ENCODE peak calls at places on chromosomes 13 and 19, in six cellular contexts. One of them, this sample, is unnamed.

GRCh38 chr19:32519023-32519422 is 62.0 kb upstream of the PDCD5 start:
- DNase-seq in stimulated activated CD4-positive, alpha-beta T cell treated with anti-CD3 and anti-CD28 coated beads, Interleukin-15, amount 100 ng/mL, for 48 hours: no peak
- DNase-seq in GM10248: no peak
- DNase-seq in neural progenitor cell: no peak
- DNase-seq in Right ventricle myocardium superior: no peak
- DNase-seq in GM06990: no peak
- DNase-seq in this sample: no peak

GRCh38 chr13:94707400-94708021 is 4.8 kb downstream of the SOX21 start:
- DNase-seq in stimulated activated CD4-positive, alpha-beta T cell treated with anti-CD3 and anti-CD28 coated beads, Interleukin-15, amount 100 ng/mL, for 48 hours: no peak
- DNase-seq in GM10248: no peak
- DNase-seq in neural progenitor cell: peak
- DNase-seq in Right ventricle myocardium superior: no peak
- DNase-seq in GM06990: no peak
- DNase-seq in this sample: no peak

GRCh38 chr19:29942404-29943261 is 594 bp downstream of the URI1 start:
- DNase-seq in stimulated activated CD4-positive, alpha-beta T cell treated with anti-CD3 and anti-CD28 coated beads, Interleukin-15, amount 100 ng/mL, for 48 hours: peak
- DNase-seq in GM10248: peak
- DNase-seq in neural progenitor cell: peak
- DNase-seq in Right ventricle myocardium superior: peak
- DNase-seq in GM06990: peak
- DNase-seq in this sample: peak

GRCh38 chr19:31589109-31589508 is 239.9 kb upstream of the TSHZ3 start:
- DNase-seq in stimulated activated CD4-positive, alpha-beta T cell treated with anti-CD3 and anti-CD28 coated beads, Interleukin-15, amount 100 ng/mL, for 48 hours: no peak
- DNase-seq in GM10248: no peak
- DNase-seq in neural progenitor cell: no peak
- DNase-seq in Right ventricle myocardium superior: no peak
- DNase-seq in GM06990: no peak
- DNase-seq in this sample: no peak

GRCh38 chr19:58395979-58396627 is 647 bp downstream of the RNF225 start:
- DNase-seq in stimulated activated CD4-positive, alpha-beta T cell treated with anti-CD3 and anti-CD28 coated beads, Interleukin-15, amount 100 ng/mL, for 48 hours: no peak
- DNase-seq in GM10248: no peak
- DNase-seq in neural progenitor cell: peak
- DNase-seq in Right ventricle myocardium superior: no peak
- DNase-seq in GM06990: no peak
- DNase-seq in this sample: no peak

GRCh38 chr19:49104229-49104864 is 9.8 kb upstream of the LIN7B start:
- DNase-seq in stimulated activated CD4-positive, alpha-beta T cell treated with anti-CD3 and anti-CD28 coated beads, Interleukin-15, amount 100 ng/mL, for 48 hours: no peak
- DNase-seq in GM10248: no peak
- DNase-seq in neural progenitor cell: no peak
- DNase-seq in Right ventricle myocardium superior: no peak
- DNase-seq in GM06990: no peak
- DNase-seq in this sample: peak

GRCh38 chr19:7417671-7418324 is 69.1 kb downstream of the ARHGEF18 start:
- DNase-seq in stimulated activated CD4-positive, alpha-beta T cell treated with anti-CD3 and anti-CD28 coated beads, Interleukin-15, amount 100 ng/mL, for 48 hours: no peak
- DNase-seq in GM10248: no peak
- DNase-seq in neural progenitor cell: no peak
- DNase-seq in Right ventricle myocardium superior: no peak
- DNase-seq in GM06990: no peak
- DNase-seq in this sample: no peak

GRCh38 chr13:85724554-85725432 is 74.4 kb downstream of the SLITRK6 start:
- DNase-seq in stimulated activated CD4-positive, alpha-beta T cell treated with anti-CD3 and anti-CD28 coated beads, Interleukin-15, amount 100 ng/mL, for 48 hours: no peak
- DNase-seq in GM10248: no peak
- DNase-seq in neural progenitor cell: no peak
- DNase-seq in Right ventricle myocardium superior: no peak
- DNase-seq in GM06990: no peak
- DNase-seq in this sample: peak

GRCh38 chr19:9793051-9793591 is 24.6 kb upstream of the ZNF846 start:
- DNase-seq in stimulated activated CD4-positive, alpha-beta T cell treated with anti-CD3 and anti-CD28 coated beads, Interleukin-15, amount 100 ng/mL, for 48 hours: peak
- DNase-seq in GM10248: no peak
- DNase-seq in neural progenitor cell: no peak
- DNase-seq in Right ventricle myocardium superior: peak
- DNase-seq in GM06990: no peak
- DNase-seq in this sample: peak

GRCh38 chr13:91725646-91726045 is 327.2 kb downstream of the GPC5 start:
- DNase-seq in stimulated activated CD4-positive, alpha-beta T cell treated with anti-CD3 and anti-CD28 coated beads, Interleukin-15, amount 100 ng/mL, for 48 hours: no peak
- DNase-seq in GM10248: no peak
- DNase-seq in neural progenitor cell: no peak
- DNase-seq in Right ventricle myocardium superior: no peak
- DNase-seq in GM06990: no peak
- DNase-seq in this sample: no peak

GRCh38 chr19:40193587-40193849 is 2.3 kb downstream of the MAP3K10 start:
- DNase-seq in stimulated activated CD4-positive, alpha-beta T cell treated with anti-CD3 and anti-CD28 coated beads, Interleukin-15, amount 100 ng/mL, for 48 hours: no peak
- DNase-seq in GM10248: no peak
- DNase-seq in neural progenitor cell: no peak
- DNase-seq in Right ventricle myocardium superior: no peak
- DNase-seq in GM06990: no peak
- DNase-seq in this sample: no peak

GRCh38 chr13:60379837-60380236 is 17.2 kb upstream of the TDRD3 start:
- DNase-seq in stimulated activated CD4-positive, alpha-beta T cell treated with anti-CD3 and anti-CD28 coated beads, Interleukin-15, amount 100 ng/mL, for 48 hours: no peak
- DNase-seq in GM10248: no peak
- DNase-seq in neural progenitor cell: peak
- DNase-seq in Right ventricle myocardium superior: no peak
- DNase-seq in GM06990: no peak
- DNase-seq in this sample: no peak

GRCh38 chr13:47518530-47518929 is 482.5 kb downstream of the SUCLA2 start:
- DNase-seq in stimulated activated CD4-positive, alpha-beta T cell treated with anti-CD3 and anti-CD28 coated beads, Interleukin-15, amount 100 ng/mL, for 48 hours: no peak
- DNase-seq in GM10248: no peak
- DNase-seq in neural progenitor cell: no peak
- DNase-seq in Right ventricle myocardium superior: no peak
- DNase-seq in GM06990: no peak
- DNase-seq in this sample: no peak

GRCh38 chr19:3154957-3155736 is 19.3 kb downstream of the GNA15 start:
- DNase-seq in stimulated activated CD4-positive, alpha-beta T cell treated with anti-CD3 and anti-CD28 coated beads, Interleukin-15, amount 100 ng/mL, for 48 hours: peak
- DNase-seq in GM10248: peak
- DNase-seq in neural progenitor cell: no peak
- DNase-seq in Right ventricle myocardium superior: peak
- DNase-seq in GM06990: peak
- DNase-seq in this sample: peak

GRCh38 chr19:49920624-49921363 is 8.2 kb upstream of the ATF5 start:
- DNase-seq in stimulated activated CD4-positive, alpha-beta T cell treated with anti-CD3 and anti-CD28 coated beads, Interleukin-15, amount 100 ng/mL, for 48 hours: no peak
- DNase-seq in GM10248: peak
- DNase-seq in neural progenitor cell: no peak
- DNase-seq in Right ventricle myocardium superior: peak
- DNase-seq in GM06990: no peak
- DNase-seq in this sample: no peak

GRCh38 chr19:20482721-20483120 is 82.9 kb downstream of the ZNF737 start:
- DNase-seq in stimulated activated CD4-positive, alpha-beta T cell treated with anti-CD3 and anti-CD28 coated beads, Interleukin-15, amount 100 ng/mL, for 48 hours: no peak
- DNase-seq in GM10248: no peak
- DNase-seq in neural progenitor cell: no peak
- DNase-seq in Right ventricle myocardium superior: no peak
- DNase-seq in GM06990: no peak
- DNase-seq in this sample: no peak

GRCh38 chr13:91078093-91078679 is 269.3 kb upstream of the MIR17HG start:
- DNase-seq in stimulated activated CD4-positive, alpha-beta T cell treated with anti-CD3 and anti-CD28 coated beads, Interleukin-15, amount 100 ng/mL, for 48 hours: no peak
- DNase-seq in GM10248: no peak
- DNase-seq in neural progenitor cell: peak
- DNase-seq in Right ventricle myocardium superior: no peak
- DNase-seq in GM06990: peak
- DNase-seq in this sample: no peak

GRCh38 chr19:49593233-49594113 is 2.5 kb downstream of the PRR12 start:
- DNase-seq in stimulated activated CD4-positive, alpha-beta T cell treated with anti-CD3 and anti-CD28 coated beads, Interleukin-15, amount 100 ng/mL, for 48 hours: peak
- DNase-seq in GM10248: peak
- DNase-seq in neural progenitor cell: peak
- DNase-seq in Right ventricle myocardium superior: peak
- DNase-seq in GM06990: peak
- DNase-seq in this sample: peak

GRCh38 chr19:33297401-33298145 is 4.8 kb downstream of the CEBPA start:
- DNase-seq in stimulated activated CD4-positive, alpha-beta T cell treated with anti-CD3 and anti-CD28 coated beads, Interleukin-15, amount 100 ng/mL, for 48 hours: no peak
- DNase-seq in GM10248: no peak
- DNase-seq in neural progenitor cell: no peak
- DNase-seq in Right ventricle myocardium superior: no peak
- DNase-seq in GM06990: no peak
- DNase-seq in this sample: no peak

GRCh38 chr19:389935-390289 is 19.0 kb downstream of the C2CD4C start:
- DNase-seq in stimulated activated CD4-positive, alpha-beta T cell treated with anti-CD3 and anti-CD28 coated beads, Interleukin-15, amount 100 ng/mL, for 48 hours: no peak
- DNase-seq in GM10248: no peak
- DNase-seq in neural progenitor cell: no peak
- DNase-seq in Right ventricle myocardium superior: no peak
- DNase-seq in GM06990: no peak
- DNase-seq in this sample: no peak

GRCh38 chr13:24243311-24243710 is 66.1 kb upstream of the C1QTNF9 start:
- DNase-seq in stimulated activated CD4-positive, alpha-beta T cell treated with anti-CD3 and anti-CD28 coated beads, Interleukin-15, amount 100 ng/mL, for 48 hours: no peak
- DNase-seq in GM10248: no peak
- DNase-seq in neural progenitor cell: no peak
- DNase-seq in Right ventricle myocardium superior: no peak
- DNase-seq in GM06990: no peak
- DNase-seq in this sample: no peak

GRCh38 chr13:85363504-85363903 is 435.7 kb downstream of the SLITRK6 start:
- DNase-seq in stimulated activated CD4-positive, alpha-beta T cell treated with anti-CD3 and anti-CD28 coated beads, Interleukin-15, amount 100 ng/mL, for 48 hours: no peak
- DNase-seq in GM10248: no peak
- DNase-seq in neural progenitor cell: no peak
- DNase-seq in Right ventricle myocardium superior: no peak
- DNase-seq in GM06990: no peak
- DNase-seq in this sample: no peak

GRCh38 chr13:66014757-66015156 is 1215.4 kb downstream of the PCDH9 start:
- DNase-seq in stimulated activated CD4-positive, alpha-beta T cell treated with anti-CD3 and anti-CD28 coated beads, Interleukin-15, amount 100 ng/mL, for 48 hours: no peak
- DNase-seq in GM10248: no peak
- DNase-seq in neural progenitor cell: no peak
- DNase-seq in Right ventricle myocardium superior: no peak
- DNase-seq in GM06990: no peak
- DNase-seq in this sample: no peak

GRCh38 chr13:82993417-82993816 is 888.9 kb downstream of the SLITRK1 start:
- DNase-seq in stimulated activated CD4-positive, alpha-beta T cell treated with anti-CD3 and anti-CD28 coated beads, Interleukin-15, amount 100 ng/mL, for 48 hours: no peak
- DNase-seq in GM10248: no peak
- DNase-seq in neural progenitor cell: peak
- DNase-seq in Right ventricle myocardium superior: no peak
- DNase-seq in GM06990: no peak
- DNase-seq in this sample: no peak

GRCh38 chr19:32436692-32437091 is 31.1 kb downstream of the DPY19L3 start:
- DNase-seq in stimulated activated CD4-positive, alpha-beta T cell treated with anti-CD3 and anti-CD28 coated beads, Interleukin-15, amount 100 ng/mL, for 48 hours: no peak
- DNase-seq in GM10248: no peak
- DNase-seq in neural progenitor cell: no peak
- DNase-seq in Right ventricle myocardium superior: no peak
- DNase-seq in GM06990: no peak
- DNase-seq in this sample: no peak

This sample was measured in right cardiac atrium.